ENCODE peak calls at places on chromosome 1, in seven cellular contexts. E is cardiac muscle cell, B is HT1080, Z is GM04504, W is CMK, X is progenitor cell of endocrine pancreas, M is NCI-H1694. D is an unnamed sample.

GRCh38 chr1:150061632-150062101 is 5.9 kb upstream of the VPS45 start:
- DNase-seq in E (no peak), Z (peak), W (no peak), X (no peak), B (peak), M (no peak), D (no peak)

GRCh38 chr1:35571263-35571662 is 1.9 kb upstream of the TFAP2E start:
- DNase-seq in B (no peak), X (no peak), E (no peak), Z (no peak), M (no peak), W (no peak), D (no peak)

GRCh38 chr1:71053758-71054157 is 6.1 kb upstream of the PTGER3 start:
- DNase-seq in X (no peak), E (no peak), M (no peak), W (no peak), B (no peak), Z (no peak), D (no peak)

GRCh38 chr1:45032833-45033232 is 20.8 kb downstream of the UROD start:
- DNase-seq in M (no peak), X (no peak), W (no peak), Z (no peak), B (no peak), E (no peak), D (no peak)

GRCh38 chr1:165884009-165884689 is 56.7 kb downstream of the UCK2 start:
- DNase-seq in M (no peak), X (no peak), Z (no peak), E (no peak), W (no peak), B (no peak), D (peak)

GRCh38 chr1:207672525-207673130 is 27.7 kb downstream of the CR1L start:
- DNase-seq in W (peak), X (no peak), Z (peak), M (peak), B (no peak), E (peak), D (no peak)

GRCh38 chr1:22652457-22652856 is 579 bp upstream of the C1QB start:
- DNase-seq in E (no peak), B (no peak), W (no peak), X (no peak), Z (no peak), M (no peak), D (peak)

GRCh38 chr1:41380195-41380594 is 19.0 kb downstream of the FOXO6 start:
- DNase-seq in E (no peak), B (no peak), X (no peak), M (no peak), Z (no peak), W (no peak), D (no peak)

GRCh38 chr1:226002667-226003501 is 3.7 kb upstream of the SDE2 start:
- DNase-seq in E (peak), B (peak), X (no peak), Z (peak), W (peak), M (peak), D (peak)

GRCh38 chr1:35657851-35658250 is 16.5 kb upstream of the PSMB2 start:
- DNase-seq in Z (no peak), W (no peak), M (no peak), X (no peak), E (no peak), B (no peak), D (no peak)

GRCh38 chr1:7430646-7431045 is 340.4 kb upstream of the VAMP3 start:
- DNase-seq in E (no peak), M (no peak), Z (peak), B (no peak), W (no peak), X (no peak), D (no peak)

GRCh38 chr1:114610546-114611245 is 29.3 kb upstream of the BCAS2 start:
- DNase-seq in M (peak), X (no peak), E (no peak), Z (no peak), W (no peak), B (peak), D (no peak)

GRCh38 chr1:48228156-48228555 is 5.6 kb downstream of the SLC5A9 start:
- DNase-seq in M (no peak), W (no peak), B (peak), X (no peak), Z (no peak), E (peak), D (no peak)

GRCh38 chr1:43493661-43494450 is 36.8 kb upstream of the PTPRF start:
- DNase-seq in X (no peak), B (no peak), Z (no peak), E (peak), M (no peak), W (no peak), D (no peak)

GRCh38 chr1:31788825-31789256 is 24.7 kb upstream of the ADGRB2 start:
- DNase-seq in M (no peak), E (no peak), W (no peak), Z (peak), X (no peak), B (peak), D (no peak)

GRCh38 chr1:174262747-174263241 is 103.5 kb downstream of the RABGAP1L start:
- DNase-seq in M (peak), X (no peak), B (peak), W (peak), Z (peak), E (peak), D (peak)

GRCh38 chr1:41800237-41800902 is 118.4 kb downstream of the HIVEP3 start:
- DNase-seq in W (no peak), X (no peak), M (no peak), Z (no peak), E (no peak), B (no peak), D (no peak)

GRCh38 chr1:198829948-198830347 is 191.1 kb downstream of the PTPRC start:
- DNase-seq in X (no peak), E (peak), B (peak), W (no peak), M (no peak), Z (no peak), D (no peak)

D was measured in GF-D8.